ENCODE peak calls at places on chromosome 9, in five cellular contexts. One of them, this sample, is unnamed.

GRCh38 chr9:91074866-91075265 is 273.2 kb downstream of the SYK start:
- DNase-seq in hepatocyte: no peak
- DNase-seq in Ammon's horn: no peak
- DNase-seq in epithelial cell of esophagus: no peak
- DNase-seq in ureter: no peak
- DNase-seq in this sample: no peak

GRCh38 chr9:15510789-15511575 is at the start of gene PSIP1:
- DNase-seq in epithelial cell of esophagus: peak
- DNase-seq in Ammon's horn: peak
- DNase-seq in ureter: peak
- DNase-seq in hepatocyte: peak
- DNase-seq in this sample: peak

GRCh38 chr9:35448511-35448910 is 41.4 kb upstream of the RUSC2 start:
- DNase-seq in hepatocyte: no peak
- DNase-seq in epithelial cell of esophagus: no peak
- DNase-seq in Ammon's horn: no peak
- DNase-seq in ureter: no peak
- DNase-seq in this sample: no peak

GRCh38 chr9:123237220-123237619 is 31.2 kb downstream of the STRBP start:
- DNase-seq in ureter: no peak
- DNase-seq in Ammon's horn: no peak
- DNase-seq in hepatocyte: no peak
- DNase-seq in epithelial cell of esophagus: no peak
- DNase-seq in this sample: no peak

GRCh38 chr9:83469722-83470121 is 68.5 kb downstream of the FRMD3 start:
- DNase-seq in ureter: no peak
- DNase-seq in epithelial cell of esophagus: no peak
- DNase-seq in hepatocyte: peak
- DNase-seq in Ammon's horn: no peak
- DNase-seq in this sample: no peak

GRCh38 chr9:16704096-16704488 is 166.4 kb downstream of the BNC2 start:
- DNase-seq in hepatocyte: no peak
- DNase-seq in Ammon's horn: no peak
- DNase-seq in ureter: no peak
- DNase-seq in epithelial cell of esophagus: no peak
- DNase-seq in this sample: no peak

GRCh38 chr9:130833324-130833990 is 1.6 kb upstream of the ABL1 start:
- DNase-seq in hepatocyte: no peak
- DNase-seq in ureter: no peak
- DNase-seq in epithelial cell of esophagus: no peak
- DNase-seq in Ammon's horn: no peak
- DNase-seq in this sample: no peak

GRCh38 chr9:113316032-113316431 is 12.9 kb upstream of the RNF183 start:
- DNase-seq in ureter: no peak
- DNase-seq in epithelial cell of esophagus: no peak
- DNase-seq in hepatocyte: no peak
- DNase-seq in Ammon's horn: no peak
- DNase-seq in this sample: no peak

GRCh38 chr9:129850821-129851540 is 15.7 kb downstream of the USP20 start:
- DNase-seq in Ammon's horn: no peak
- DNase-seq in ureter: no peak
- DNase-seq in epithelial cell of esophagus: no peak
- DNase-seq in hepatocyte: no peak
- DNase-seq in this sample: no peak

GRCh38 chr9:110058304-110058953 is 149.5 kb downstream of the C9orf152 start:
- DNase-seq in ureter: peak
- DNase-seq in hepatocyte: peak
- DNase-seq in epithelial cell of esophagus: peak
- DNase-seq in Ammon's horn: peak
- DNase-seq in this sample: peak

GRCh38 chr9:82206490-82206889 is 217.9 kb downstream of the SPATA31D1 start:
- DNase-seq in Ammon's horn: no peak
- DNase-seq in ureter: no peak
- DNase-seq in epithelial cell of esophagus: peak
- DNase-seq in hepatocyte: no peak
- DNase-seq in this sample: no peak

GRCh38 chr9:131889437-131890244 is 149.8 kb upstream of the RAPGEF1 start:
- DNase-seq in hepatocyte: no peak
- DNase-seq in Ammon's horn: no peak
- DNase-seq in epithelial cell of esophagus: no peak
- DNase-seq in ureter: no peak
- DNase-seq in this sample: no peak

GRCh38 chr9:113536483-113537226 is 73.1 kb downstream of the RGS3 start:
- DNase-seq in Ammon's horn: peak
- DNase-seq in hepatocyte: no peak
- DNase-seq in epithelial cell of esophagus: no peak
- DNase-seq in ureter: no peak
- DNase-seq in this sample: no peak

GRCh38 chr9:108569624-108570023 is 286.2 kb downstream of the ACTL7B start:
- DNase-seq in Ammon's horn: no peak
- DNase-seq in epithelial cell of esophagus: peak
- DNase-seq in hepatocyte: peak
- DNase-seq in ureter: no peak
- DNase-seq in this sample: no peak

GRCh38 chr9:90702431-90702830 is 59.8 kb upstream of the DIRAS2 start:
- DNase-seq in Ammon's horn: no peak
- DNase-seq in ureter: no peak
- DNase-seq in epithelial cell of esophagus: no peak
- DNase-seq in hepatocyte: no peak
- DNase-seq in this sample: no peak

GRCh38 chr9:113886471-113886870 is 10.4 kb downstream of the ZNF618 start:
- DNase-seq in Ammon's horn: no peak
- DNase-seq in hepatocyte: no peak
- DNase-seq in ureter: no peak
- DNase-seq in epithelial cell of esophagus: no peak
- DNase-seq in this sample: no peak

GRCh38 chr9:7828344-7828743 is 28.8 kb upstream of the DMAC1 start:
- DNase-seq in epithelial cell of esophagus: no peak
- DNase-seq in Ammon's horn: no peak
- DNase-seq in ureter: no peak
- DNase-seq in hepatocyte: no peak
- DNase-seq in this sample: no peak

GRCh38 chr9:5800969-5801738 is 31.8 kb downstream of the ERMP1 start:
- DNase-seq in Ammon's horn: no peak
- DNase-seq in ureter: no peak
- DNase-seq in epithelial cell of esophagus: peak
- DNase-seq in hepatocyte: peak
- DNase-seq in this sample: no peak

GRCh38 chr9:8857330-8858249 is 1058.0 kb upstream of the DMAC1 start:
- DNase-seq in epithelial cell of esophagus: peak
- DNase-seq in Ammon's horn: peak
- DNase-seq in ureter: peak
- DNase-seq in hepatocyte: peak
- DNase-seq in this sample: peak

GRCh38 chr9:136189394-136190236 is 15.3 kb downstream of the LHX3 start:
- DNase-seq in epithelial cell of esophagus: no peak
- DNase-seq in ureter: no peak
- DNase-seq in Ammon's horn: no peak
- DNase-seq in hepatocyte: no peak
- DNase-seq in this sample: no peak

This sample was measured in left lobe of liver.